ENCODE peak calls at places on chromosomes 3 and 15, in six cellular contexts. One of them, this sample, is unnamed.
A peak's percentile ranks its signal among the peaks of the same experiment; 100 is the strongest.

GRCh38 chr3:194023501-194024280 is 112.3 kb upstream of the HES1 start:
- DNase-seq in dorsolateral prefrontal cortex: no peak
- DNase-seq in heart left ventricle: no peak
- DNase-seq in lower lobe of right lung: no peak
- DNase-seq in breast epithelium: no peak
- DNase-seq in left ventricle myocardium inferior: no peak
- DNase-seq in this sample: no peak

GRCh38 chr3:32780735-32781210 is 37.0 kb upstream of the TRIM71 start:
- DNase-seq in dorsolateral prefrontal cortex: peak; percentile 13
- DNase-seq in heart left ventricle: peak; percentile 42
- DNase-seq in lower lobe of right lung: peak; percentile 78
- DNase-seq in breast epithelium: no peak
- DNase-seq in left ventricle myocardium inferior: peak; percentile 39
- DNase-seq in this sample: no peak

GRCh38 chr3:100957407-100958100 is 35.7 kb downstream of the ABI3BP start:
- DNase-seq in dorsolateral prefrontal cortex: no peak
- DNase-seq in heart left ventricle: no peak
- DNase-seq in lower lobe of right lung: no peak
- DNase-seq in breast epithelium: no peak
- DNase-seq in left ventricle myocardium inferior: no peak
- DNase-seq in this sample: no peak

GRCh38 chr3:170717410-170718402 is 131.8 kb upstream of the SLC7A14 start:
- DNase-seq in dorsolateral prefrontal cortex: no peak
- DNase-seq in heart left ventricle: no peak
- DNase-seq in lower lobe of right lung: peak; percentile 59
- DNase-seq in breast epithelium: no peak
- DNase-seq in left ventricle myocardium inferior: peak; percentile 18
- DNase-seq in this sample: no peak

GRCh38 chr15:81336568-81336967 is 12.6 kb upstream of the STARD5 start:
- DNase-seq in dorsolateral prefrontal cortex: no peak
- DNase-seq in heart left ventricle: no peak
- DNase-seq in lower lobe of right lung: no peak
- DNase-seq in breast epithelium: no peak
- DNase-seq in left ventricle myocardium inferior: no peak
- DNase-seq in this sample: no peak

GRCh38 chr15:82303956-82304640 is 41.5 kb downstream of the SAXO2 start:
- DNase-seq in dorsolateral prefrontal cortex: no peak
- DNase-seq in heart left ventricle: no peak
- DNase-seq in lower lobe of right lung: no peak
- DNase-seq in breast epithelium: no peak
- DNase-seq in left ventricle myocardium inferior: no peak
- DNase-seq in this sample: no peak

GRCh38 chr3:192229866-192230265 is 497.5 kb downstream of the FGF12 start:
- DNase-seq in dorsolateral prefrontal cortex: no peak
- DNase-seq in heart left ventricle: no peak
- DNase-seq in lower lobe of right lung: no peak
- DNase-seq in breast epithelium: no peak
- DNase-seq in left ventricle myocardium inferior: no peak
- DNase-seq in this sample: no peak

GRCh38 chr3:56119575-56120349 is 348.5 kb downstream of the ERC2 start:
- DNase-seq in dorsolateral prefrontal cortex: no peak
- DNase-seq in heart left ventricle: peak; percentile 51
- DNase-seq in lower lobe of right lung: no peak
- DNase-seq in breast epithelium: no peak
- DNase-seq in left ventricle myocardium inferior: peak; percentile 25
- DNase-seq in this sample: no peak

GRCh38 chr3:194265505-194265892 is 85.6 kb downstream of the CPN2 start:
- DNase-seq in dorsolateral prefrontal cortex: peak; percentile 45
- DNase-seq in heart left ventricle: peak; percentile 97
- DNase-seq in lower lobe of right lung: peak; percentile 83
- DNase-seq in breast epithelium: peak; percentile 74
- DNase-seq in left ventricle myocardium inferior: peak; percentile 93
- DNase-seq in this sample: peak; percentile 38

GRCh38 chr15:100897201-100897872 is 17.7 kb downstream of the ALDH1A3 start:
- DNase-seq in dorsolateral prefrontal cortex: no peak
- DNase-seq in heart left ventricle: no peak
- DNase-seq in lower lobe of right lung: no peak
- DNase-seq in breast epithelium: no peak
- DNase-seq in left ventricle myocardium inferior: no peak
- DNase-seq in this sample: no peak

GRCh38 chr15:91592586-91592985 is 260.9 kb upstream of the SLCO3A1 start:
- DNase-seq in dorsolateral prefrontal cortex: no peak
- DNase-seq in heart left ventricle: no peak
- DNase-seq in lower lobe of right lung: no peak
- DNase-seq in breast epithelium: no peak
- DNase-seq in left ventricle myocardium inferior: no peak
- DNase-seq in this sample: no peak

GRCh38 chr3:4515896-4516295 is 22.7 kb downstream of the ITPR1 start:
- DNase-seq in dorsolateral prefrontal cortex: no peak
- DNase-seq in heart left ventricle: no peak
- DNase-seq in lower lobe of right lung: no peak
- DNase-seq in breast epithelium: no peak
- DNase-seq in left ventricle myocardium inferior: no peak
- DNase-seq in this sample: no peak

GRCh38 chr3:105406268-105406667 is 39.6 kb downstream of the ALCAM start:
- DNase-seq in dorsolateral prefrontal cortex: no peak
- DNase-seq in heart left ventricle: no peak
- DNase-seq in lower lobe of right lung: no peak
- DNase-seq in breast epithelium: no peak
- DNase-seq in left ventricle myocardium inferior: no peak
- DNase-seq in this sample: no peak

GRCh38 chr3:59609967-59610366 is 560.1 kb upstream of the CFAP20DC start:
- DNase-seq in dorsolateral prefrontal cortex: no peak
- DNase-seq in heart left ventricle: no peak
- DNase-seq in lower lobe of right lung: peak; percentile 49
- DNase-seq in breast epithelium: no peak
- DNase-seq in left ventricle myocardium inferior: peak; percentile 59
- DNase-seq in this sample: no peak

GRCh38 chr15:42384597-42384996 is 25.3 kb downstream of the CAPN3 start:
- DNase-seq in dorsolateral prefrontal cortex: no peak
- DNase-seq in heart left ventricle: no peak
- DNase-seq in lower lobe of right lung: no peak
- DNase-seq in breast epithelium: no peak
- DNase-seq in left ventricle myocardium inferior: no peak
- DNase-seq in this sample: no peak

GRCh38 chr3:124846189-124846588 is 41.0 kb downstream of the ITGB5 start:
- DNase-seq in dorsolateral prefrontal cortex: no peak
- DNase-seq in heart left ventricle: no peak
- DNase-seq in lower lobe of right lung: no peak
- DNase-seq in breast epithelium: no peak
- DNase-seq in left ventricle myocardium inferior: no peak
- DNase-seq in this sample: no peak

GRCh38 chr15:78421241-78421994 is 16.6 kb upstream of the IREB2 start:
- DNase-seq in dorsolateral prefrontal cortex: no peak
- DNase-seq in heart left ventricle: no peak
- DNase-seq in lower lobe of right lung: no peak
- DNase-seq in breast epithelium: no peak
- DNase-seq in left ventricle myocardium inferior: no peak
- DNase-seq in this sample: no peak

GRCh38 chr3:141345951-141346817 is 22.1 kb upstream of the ZBTB38 start:
- DNase-seq in dorsolateral prefrontal cortex: no peak
- DNase-seq in heart left ventricle: no peak
- DNase-seq in lower lobe of right lung: no peak
- DNase-seq in breast epithelium: no peak
- DNase-seq in left ventricle myocardium inferior: no peak
- DNase-seq in this sample: no peak

GRCh38 chr3:186456636-186457265 is 87.4 kb downstream of the CRYGS start:
- DNase-seq in dorsolateral prefrontal cortex: no peak
- DNase-seq in heart left ventricle: no peak
- DNase-seq in lower lobe of right lung: no peak
- DNase-seq in breast epithelium: no peak
- DNase-seq in left ventricle myocardium inferior: no peak
- DNase-seq in this sample: no peak

GRCh38 chr3:186454881-186455703 is 89.1 kb downstream of the CRYGS start:
- DNase-seq in dorsolateral prefrontal cortex: no peak
- DNase-seq in heart left ventricle: no peak
- DNase-seq in lower lobe of right lung: no peak
- DNase-seq in breast epithelium: no peak
- DNase-seq in left ventricle myocardium inferior: no peak
- DNase-seq in this sample: no peak

GRCh38 chr3:186459108-186459467 is 85.1 kb downstream of the CRYGS start:
- DNase-seq in dorsolateral prefrontal cortex: no peak
- DNase-seq in heart left ventricle: no peak
- DNase-seq in lower lobe of right lung: no peak
- DNase-seq in breast epithelium: no peak
- DNase-seq in left ventricle myocardium inferior: no peak
- DNase-seq in this sample: no peak

GRCh38 chr3:186461141-186461540 is 83.0 kb downstream of the CRYGS start:
- DNase-seq in dorsolateral prefrontal cortex: no peak
- DNase-seq in heart left ventricle: no peak
- DNase-seq in lower lobe of right lung: no peak
- DNase-seq in breast epithelium: no peak
- DNase-seq in left ventricle myocardium inferior: no peak
- DNase-seq in this sample: no peak

GRCh38 chr3:186458306-186459107 is 85.7 kb downstream of the CRYGS start:
- DNase-seq in dorsolateral prefrontal cortex: no peak
- DNase-seq in heart left ventricle: no peak
- DNase-seq in lower lobe of right lung: no peak
- DNase-seq in breast epithelium: no peak
- DNase-seq in left ventricle myocardium inferior: no peak
- DNase-seq in this sample: no peak
- H3K27ac ChIP-seq in dorsolateral prefrontal cortex: no peak overlapping the region
- H3K27ac ChIP-seq in heart left ventricle: no peak overlapping the region
- H3K27ac ChIP-seq in lower lobe of right lung: no peak overlapping the region
- H3K27ac ChIP-seq in breast epithelium: no peak overlapping the region
- H3K27ac ChIP-seq in left ventricle myocardium inferior: no peak overlapping the region
- H3K27ac ChIP-seq in this sample: no peak overlapping the region

GRCh38 chr15:58318517-58318916 is 113.3 kb upstream of the LIPC start:
- DNase-seq in dorsolateral prefrontal cortex: no peak
- DNase-seq in heart left ventricle: no peak
- DNase-seq in lower lobe of right lung: no peak
- DNase-seq in breast epithelium: no peak
- DNase-seq in left ventricle myocardium inferior: no peak
- DNase-seq in this sample: no peak

GRCh38 chr15:58313810-58314592 is 117.8 kb upstream of the LIPC start:
- DNase-seq in dorsolateral prefrontal cortex: no peak
- DNase-seq in heart left ventricle: no peak
- DNase-seq in lower lobe of right lung: no peak
- DNase-seq in breast epithelium: no peak
- DNase-seq in left ventricle myocardium inferior: no peak
- DNase-seq in this sample: no peak

GRCh38 chr15:58311551-58311950 is 120.2 kb upstream of the LIPC start:
- DNase-seq in dorsolateral prefrontal cortex: no peak
- DNase-seq in heart left ventricle: no peak
- DNase-seq in lower lobe of right lung: no peak
- DNase-seq in breast epithelium: no peak
- DNase-seq in left ventricle myocardium inferior: no peak
- DNase-seq in this sample: no peak

GRCh38 chr15:58313304-58313703 is 118.5 kb upstream of the LIPC start:
- DNase-seq in dorsolateral prefrontal cortex: no peak
- DNase-seq in heart left ventricle: no peak
- DNase-seq in lower lobe of right lung: no peak
- DNase-seq in breast epithelium: no peak
- DNase-seq in left ventricle myocardium inferior: no peak
- DNase-seq in this sample: no peak

GRCh38 chr15:58314593-58315216 is 117.1 kb upstream of the LIPC start:
- DNase-seq in dorsolateral prefrontal cortex: no peak
- DNase-seq in heart left ventricle: no peak
- DNase-seq in lower lobe of right lung: no peak
- DNase-seq in breast epithelium: no peak
- DNase-seq in left ventricle myocardium inferior: no peak
- DNase-seq in this sample: no peak
- H3K4me3 ChIP-seq in dorsolateral prefrontal cortex: no peak overlapping the region
- H3K4me3 ChIP-seq in heart left ventricle: no peak overlapping the region
- H3K4me3 ChIP-seq in lower lobe of right lung: no peak overlapping the region
- H3K4me3 ChIP-seq in breast epithelium: no peak overlapping the region
- H3K4me3 ChIP-seq in left ventricle myocardium inferior: no peak overlapping the region
- H3K4me3 ChIP-seq in this sample: no peak overlapping the region

GRCh38 chr15:39154136-39154770 is 426.6 kb upstream of the THBS1 start:
- DNase-seq in dorsolateral prefrontal cortex: no peak
- DNase-seq in heart left ventricle: no peak
- DNase-seq in lower lobe of right lung: no peak
- DNase-seq in breast epithelium: no peak
- DNase-seq in left ventricle myocardium inferior: no peak
- DNase-seq in this sample: no peak
- TF ChIP-seq CTCF in dorsolateral prefrontal cortex: no peak
- TF ChIP-seq CTCF in heart left ventricle: no peak
- TF ChIP-seq CTCF in lower lobe of right lung: peak; percentile 11
- TF ChIP-seq CTCF in breast epithelium: peak; percentile 35
- TF ChIP-seq CTCF in left ventricle myocardium inferior: no peak
- TF ChIP-seq CTCF in this sample: no peak

DNA sequence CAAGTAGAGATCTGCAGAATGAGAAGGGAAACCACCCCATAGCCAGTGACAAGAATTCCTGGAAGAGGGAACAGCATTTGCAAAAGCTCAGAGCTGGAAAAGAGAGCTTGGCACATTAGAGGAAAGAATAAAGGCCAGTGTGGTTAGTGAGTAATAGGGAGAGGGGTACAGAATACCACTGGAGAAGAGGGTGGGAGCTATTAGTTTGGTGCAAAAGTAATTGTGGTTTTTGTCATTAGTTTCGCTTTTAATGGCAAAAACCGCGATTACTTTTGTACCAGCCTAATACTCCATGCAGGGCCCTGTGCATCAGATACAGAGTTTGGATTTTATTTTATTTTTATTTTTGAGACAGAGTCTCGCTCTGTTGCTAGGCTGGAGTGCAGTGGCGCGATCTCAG is 9.8 kb downstream of the SLC24A1 start:
- DNase-seq in dorsolateral prefrontal cortex: no peak
- DNase-seq in heart left ventricle: no peak
- DNase-seq in lower lobe of right lung: no peak
- DNase-seq in breast epithelium: no peak
- DNase-seq in left ventricle myocardium inferior: no peak
- DNase-seq in this sample: no peak
- H3K27ac ChIP-seq in dorsolateral prefrontal cortex: no peak overlapping the region
- H3K27ac ChIP-seq in heart left ventricle: no peak overlapping the region
- H3K27ac ChIP-seq in lower lobe of right lung: no peak overlapping the region
- H3K27ac ChIP-seq in breast epithelium: no peak overlapping the region
- H3K27ac ChIP-seq in left ventricle myocardium inferior: no peak overlapping the region
- H3K27ac ChIP-seq in this sample: no peak overlapping the region

DNA sequence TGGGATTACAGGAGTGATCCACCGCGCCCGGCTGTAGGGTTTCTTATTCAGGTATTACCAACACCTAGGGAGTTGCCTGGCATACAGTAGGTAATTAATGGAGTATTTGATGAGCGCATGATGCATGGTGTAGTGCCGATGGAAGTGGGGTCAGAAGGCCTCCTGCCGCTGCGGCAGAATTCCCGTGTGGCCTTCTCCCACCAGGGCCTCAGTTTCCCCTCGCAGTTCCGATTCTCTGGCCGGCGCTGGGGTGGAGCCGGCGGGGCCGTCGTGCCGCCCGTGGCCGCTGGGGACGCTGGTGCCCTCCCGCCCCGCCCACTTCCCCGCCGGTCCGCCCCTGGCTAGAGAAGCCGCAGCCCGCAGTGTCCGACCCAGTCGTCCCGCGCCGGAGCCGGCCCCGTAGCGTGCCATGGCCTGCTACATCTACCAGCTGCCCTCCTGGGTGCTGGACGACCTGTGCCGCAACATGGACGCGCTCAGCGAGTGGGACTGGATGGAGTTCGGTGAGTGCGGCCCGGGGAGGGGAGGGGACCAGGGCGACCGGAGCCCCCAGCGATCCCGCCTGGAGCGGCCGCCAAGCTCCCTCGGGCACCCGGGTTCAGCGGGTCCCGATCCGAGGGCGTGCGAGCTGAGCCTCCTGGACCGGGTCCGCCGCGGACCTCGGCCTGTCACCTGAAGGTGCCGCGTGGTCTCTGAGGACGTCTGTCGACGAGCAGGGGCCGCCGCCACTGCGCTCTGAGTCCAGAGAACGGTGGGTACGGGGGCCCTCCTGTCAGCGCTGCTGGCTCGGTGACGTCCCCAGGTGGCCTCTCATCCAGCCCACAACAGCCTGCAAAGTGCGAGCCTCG is at the start of gene IRAK2:
- DNase-seq in dorsolateral prefrontal cortex: peak; percentile 56
- DNase-seq in heart left ventricle: peak; percentile 78
- DNase-seq in lower lobe of right lung: peak; percentile 88
- DNase-seq in breast epithelium: peak; percentile 73
- DNase-seq in left ventricle myocardium inferior: peak; percentile 79
- DNase-seq in this sample: peak; percentile 31
- H3K4me3 ChIP-seq in dorsolateral prefrontal cortex: peak within 1 kb of the TSS; percentile 96
- H3K4me3 ChIP-seq in heart left ventricle: peak within 1 kb of the TSS; percentile 98
- H3K4me3 ChIP-seq in lower lobe of right lung: peak within 1 kb of the TSS; percentile 93
- H3K4me3 ChIP-seq in breast epithelium: peak within 1 kb of the TSS; percentile 82
- H3K4me3 ChIP-seq in left ventricle myocardium inferior: peak within 1 kb of the TSS; percentile 95
- H3K4me3 ChIP-seq in this sample: peak within 1 kb of the TSS; percentile 87